ENCODE peak calls at places on chromosome 9, in seven cellular contexts. One of them, this sample, is unnamed.

GRCh38 chr9:110208031-110208430 is at the start of gene C9orf152:
- DNase-seq in lower lobe of right lung: peak
- DNase-seq in left lung: no peak
- DNase-seq in astrocyte of the spinal cord: no peak
- DNase-seq in globus pallidus: no peak
- DNase-seq in foreskin keratinocyte: no peak
- DNase-seq in right atrium auricular region: no peak
- DNase-seq in this sample: no peak

GRCh38 chr9:127122176-127123151 is at the start of gene ANGPTL2:
- DNase-seq in lower lobe of right lung: peak
- DNase-seq in left lung: peak
- DNase-seq in foreskin keratinocyte: no peak
- DNase-seq in astrocyte of the spinal cord: peak
- DNase-seq in right atrium auricular region: peak
- DNase-seq in globus pallidus: peak
- DNase-seq in this sample: peak

GRCh38 chr9:4933861-4934260 is 51.2 kb upstream of the JAK2 start:
- DNase-seq in foreskin keratinocyte: no peak
- DNase-seq in lower lobe of right lung: no peak
- DNase-seq in left lung: no peak
- DNase-seq in astrocyte of the spinal cord: no peak
- DNase-seq in globus pallidus: no peak
- DNase-seq in right atrium auricular region: no peak
- DNase-seq in this sample: no peak

GRCh38 chr9:16469184-16469583 is 401.3 kb downstream of the BNC2 start:
- DNase-seq in left lung: no peak
- DNase-seq in lower lobe of right lung: no peak
- DNase-seq in foreskin keratinocyte: no peak
- DNase-seq in astrocyte of the spinal cord: no peak
- DNase-seq in globus pallidus: no peak
- DNase-seq in right atrium auricular region: no peak
- DNase-seq in this sample: no peak

GRCh38 chr9:14686168-14686567 is 7.1 kb downstream of the ZDHHC21 start:
- DNase-seq in astrocyte of the spinal cord: no peak
- DNase-seq in lower lobe of right lung: no peak
- DNase-seq in left lung: no peak
- DNase-seq in right atrium auricular region: no peak
- DNase-seq in foreskin keratinocyte: no peak
- DNase-seq in globus pallidus: no peak
- DNase-seq in this sample: no peak

GRCh38 chr9:98805506-98806272 is 1.8 kb upstream of the GALNT12 start:
- DNase-seq in right atrium auricular region: no peak
- DNase-seq in astrocyte of the spinal cord: no peak
- DNase-seq in left lung: no peak
- DNase-seq in lower lobe of right lung: no peak
- DNase-seq in globus pallidus: no peak
- DNase-seq in foreskin keratinocyte: peak
- DNase-seq in this sample: peak

GRCh38 chr9:91948061-91948422 is 2.0 kb downstream of the ROR2 start:
- DNase-seq in lower lobe of right lung: no peak
- DNase-seq in left lung: no peak
- DNase-seq in astrocyte of the spinal cord: no peak
- DNase-seq in globus pallidus: no peak
- DNase-seq in right atrium auricular region: peak
- DNase-seq in foreskin keratinocyte: no peak
- DNase-seq in this sample: no peak

GRCh38 chr9:22240619-22241018 is 206.0 kb upstream of the DMRTA1 start:
- DNase-seq in lower lobe of right lung: no peak
- DNase-seq in astrocyte of the spinal cord: peak
- DNase-seq in left lung: no peak
- DNase-seq in right atrium auricular region: no peak
- DNase-seq in foreskin keratinocyte: no peak
- DNase-seq in globus pallidus: no peak
- DNase-seq in this sample: peak

This sample was measured in renal cortical epithelial cell.